ENCODE peak calls at places on chromosome 17, in six cellular contexts. One of them, this sample, is unnamed. For H3K9me3, the result is how much of the 10 kb centered on the place peaks cover.

GRCh38 chr17:82884341-82884871 is 44.6 kb upstream of the ZNF750 start:
- DNase-seq in H9: no peak
- DNase-seq in fibroblast of lung: no peak
- DNase-seq in neural progenitor cell: no peak
- DNase-seq in CD8-positive, alpha-beta T cell: no peak
- DNase-seq in pancreas: no peak
- DNase-seq in this sample: no peak

GRCh38 chr17:80101946-80102706 is 745 bp downstream of the GAA start:
- DNase-seq in H9: no peak
- DNase-seq in fibroblast of lung: peak
- DNase-seq in neural progenitor cell: peak
- DNase-seq in CD8-positive, alpha-beta T cell: no peak
- DNase-seq in pancreas: no peak
- DNase-seq in this sample: no peak

GRCh38 chr17:17024778-17025300 is 17.4 kb upstream of the MPRIP start:
- DNase-seq in H9: no peak
- DNase-seq in fibroblast of lung: no peak
- DNase-seq in neural progenitor cell: no peak
- DNase-seq in CD8-positive, alpha-beta T cell: no peak
- DNase-seq in pancreas: no peak
- DNase-seq in this sample: no peak

GRCh38 chr17:30720013-30720471 is 104.5 kb downstream of the CRLF3 start:
- DNase-seq in H9: peak
- DNase-seq in fibroblast of lung: no peak
- DNase-seq in neural progenitor cell: no peak
- DNase-seq in CD8-positive, alpha-beta T cell: no peak
- DNase-seq in pancreas: peak
- DNase-seq in this sample: peak

GRCh38 chr17:66747561-66748275 is 87.2 kb upstream of the CACNG5 start:
- DNase-seq in H9: no peak
- DNase-seq in fibroblast of lung: peak
- DNase-seq in neural progenitor cell: no peak
- DNase-seq in CD8-positive, alpha-beta T cell: no peak
- DNase-seq in pancreas: no peak
- DNase-seq in this sample: no peak

GRCh38 chr17:66426397-66427033 is 124.1 kb downstream of the PRKCA start:
- DNase-seq in H9: peak
- DNase-seq in fibroblast of lung: peak
- DNase-seq in neural progenitor cell: no peak
- DNase-seq in CD8-positive, alpha-beta T cell: peak
- DNase-seq in pancreas: no peak
- DNase-seq in this sample: no peak

GRCh38 chr17:4230142-4230541 is 33.6 kb downstream of the ANKFY1 start:
- DNase-seq in H9: no peak
- DNase-seq in fibroblast of lung: peak
- DNase-seq in neural progenitor cell: no peak
- DNase-seq in CD8-positive, alpha-beta T cell: no peak
- DNase-seq in pancreas: peak
- DNase-seq in this sample: no peak

GRCh38 chr17:48048321-48049140 is at the start of gene NFE2L1:
- DNase-seq in H9: peak
- DNase-seq in fibroblast of lung: peak
- DNase-seq in neural progenitor cell: no peak
- DNase-seq in CD8-positive, alpha-beta T cell: no peak
- DNase-seq in pancreas: peak
- DNase-seq in this sample: peak

GRCh38 chr17:28357061-28357900 is at the start of gene POLDIP2:
- DNase-seq in H9: peak
- DNase-seq in fibroblast of lung: peak
- DNase-seq in neural progenitor cell: peak
- DNase-seq in CD8-positive, alpha-beta T cell: peak
- DNase-seq in pancreas: peak
- DNase-seq in this sample: peak

GRCh38 chr17:39051001-39051605 is 83.9 kb upstream of the FBXO47 start:
- DNase-seq in H9: peak
- DNase-seq in fibroblast of lung: no peak
- DNase-seq in neural progenitor cell: no peak
- DNase-seq in CD8-positive, alpha-beta T cell: no peak
- DNase-seq in pancreas: no peak
- DNase-seq in this sample: no peak

GRCh38 chr17:10059684-10060211 is 138.7 kb downstream of the GAS7 start:
- DNase-seq in H9: no peak
- DNase-seq in fibroblast of lung: peak
- DNase-seq in neural progenitor cell: no peak
- DNase-seq in CD8-positive, alpha-beta T cell: no peak
- DNase-seq in pancreas: no peak
- DNase-seq in this sample: no peak

GRCh38 chr17:48543854-48544355 is 1.0 kb downstream of the HOXB2 start:
- DNase-seq in H9: no peak
- DNase-seq in fibroblast of lung: no peak
- DNase-seq in neural progenitor cell: no peak
- DNase-seq in CD8-positive, alpha-beta T cell: no peak
- DNase-seq in pancreas: no peak
- DNase-seq in this sample: no peak

GRCh38 chr17:8166731-8167130 is 4.0 kb upstream of the VAMP2 start:
- DNase-seq in H9: no peak
- DNase-seq in fibroblast of lung: no peak
- DNase-seq in neural progenitor cell: no peak
- DNase-seq in CD8-positive, alpha-beta T cell: no peak
- DNase-seq in pancreas: no peak
- DNase-seq in this sample: no peak

GRCh38 chr17:8162997-8163977 is 539 bp upstream of the VAMP2 start:
- DNase-seq in H9: peak
- DNase-seq in fibroblast of lung: no peak
- DNase-seq in neural progenitor cell: peak
- DNase-seq in CD8-positive, alpha-beta T cell: no peak
- DNase-seq in pancreas: peak
- DNase-seq in this sample: peak

GRCh38 chr17:8162232-8162996 is at the start of gene VAMP2:
- DNase-seq in H9: peak
- DNase-seq in fibroblast of lung: peak
- DNase-seq in neural progenitor cell: peak
- DNase-seq in CD8-positive, alpha-beta T cell: peak
- DNase-seq in pancreas: peak
- DNase-seq in this sample: peak

GRCh38 chr17:8163978-8164814 is 1.4 kb upstream of the VAMP2 start:
- DNase-seq in H9: peak
- DNase-seq in fibroblast of lung: peak
- DNase-seq in neural progenitor cell: no peak
- DNase-seq in CD8-positive, alpha-beta T cell: peak
- DNase-seq in pancreas: peak
- DNase-seq in this sample: peak

GRCh38 chr17:8164815-8165131 is 2.0 kb upstream of the VAMP2 start:
- DNase-seq in H9: no peak
- DNase-seq in fibroblast of lung: no peak
- DNase-seq in neural progenitor cell: no peak
- DNase-seq in CD8-positive, alpha-beta T cell: no peak
- DNase-seq in pancreas: no peak
- DNase-seq in this sample: no peak
- TF ChIP-seq CTCF in H9: no peak
- TF ChIP-seq CTCF in fibroblast of lung: no peak
- TF ChIP-seq CTCF in neural progenitor cell: no peak
- TF ChIP-seq CTCF in CD8-positive, alpha-beta T cell: no peak
- TF ChIP-seq CTCF in pancreas: no peak
- TF ChIP-seq CTCF in this sample: no peak

GRCh38 chr17:67992541-67993152 is 3.6 kb downstream of the C17orf58 start:
- DNase-seq in H9: no peak
- DNase-seq in fibroblast of lung: no peak
- DNase-seq in neural progenitor cell: peak
- DNase-seq in CD8-positive, alpha-beta T cell: no peak
- DNase-seq in pancreas: peak
- DNase-seq in this sample: no peak

GRCh38 chr17:67993153-67993997 is 2.9 kb downstream of the C17orf58 start:
- DNase-seq in H9: peak
- DNase-seq in fibroblast of lung: peak
- DNase-seq in neural progenitor cell: peak
- DNase-seq in CD8-positive, alpha-beta T cell: peak
- DNase-seq in pancreas: peak
- DNase-seq in this sample: peak

GRCh38 chr17:67993998-67994361 is 2.3 kb downstream of the C17orf58 start:
- DNase-seq in H9: no peak
- DNase-seq in fibroblast of lung: peak
- DNase-seq in neural progenitor cell: no peak
- DNase-seq in CD8-positive, alpha-beta T cell: no peak
- DNase-seq in pancreas: no peak
- DNase-seq in this sample: no peak

GRCh38 chr17:67995568-67996191 is 589 bp downstream of the C17orf58 start:
- DNase-seq in H9: peak
- DNase-seq in fibroblast of lung: peak
- DNase-seq in neural progenitor cell: peak
- DNase-seq in CD8-positive, alpha-beta T cell: no peak
- DNase-seq in pancreas: peak
- DNase-seq in this sample: peak

GRCh38 chr17:67994827-67995567 is 1.3 kb downstream of the C17orf58 start:
- DNase-seq in H9: peak
- DNase-seq in fibroblast of lung: peak
- DNase-seq in neural progenitor cell: no peak
- DNase-seq in CD8-positive, alpha-beta T cell: no peak
- DNase-seq in pancreas: peak
- DNase-seq in this sample: no peak
- H3K27ac ChIP-seq in H9: no peak
- H3K27ac ChIP-seq in fibroblast of lung: peak
- H3K27ac ChIP-seq in neural progenitor cell: no peak
- H3K27ac ChIP-seq in CD8-positive, alpha-beta T cell: no peak
- H3K27ac ChIP-seq in pancreas: peak
- H3K27ac ChIP-seq in this sample: peak

DNA sequence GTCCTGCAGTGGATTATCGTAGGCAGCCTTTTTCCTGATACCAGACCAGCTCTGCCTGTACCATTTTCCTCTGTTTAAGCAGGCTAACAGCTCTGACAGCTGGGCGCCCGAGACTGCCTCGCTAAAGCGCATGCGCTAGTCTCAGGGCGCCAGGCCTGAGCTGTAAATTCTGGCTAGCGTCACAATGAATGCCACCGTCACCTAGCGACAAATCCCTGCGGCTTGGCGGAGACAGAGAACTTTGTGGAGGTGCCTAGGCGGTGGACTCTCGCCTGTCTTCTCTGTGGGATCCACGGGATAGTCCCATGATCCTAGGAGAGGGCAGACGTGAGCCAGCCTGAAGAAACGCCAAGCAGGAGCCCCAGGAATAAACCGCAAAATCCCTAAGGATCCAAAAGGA is 573.9 kb downstream of the KCNJ18 start:
- DNase-seq in H9: no peak
- DNase-seq in fibroblast of lung: no peak
- DNase-seq in neural progenitor cell: no peak
- DNase-seq in CD8-positive, alpha-beta T cell: no peak
- DNase-seq in pancreas: no peak
- DNase-seq in this sample: no peak
- H3K9me3 ChIP-seq in H9: half or more
- H3K9me3 ChIP-seq in fibroblast of lung: under half
- H3K9me3 ChIP-seq in neural progenitor cell: under half
- H3K9me3 ChIP-seq in CD8-positive, alpha-beta T cell: under half
- H3K9me3 ChIP-seq in pancreas: under half
- H3K9me3 ChIP-seq in this sample: under half

DNA sequence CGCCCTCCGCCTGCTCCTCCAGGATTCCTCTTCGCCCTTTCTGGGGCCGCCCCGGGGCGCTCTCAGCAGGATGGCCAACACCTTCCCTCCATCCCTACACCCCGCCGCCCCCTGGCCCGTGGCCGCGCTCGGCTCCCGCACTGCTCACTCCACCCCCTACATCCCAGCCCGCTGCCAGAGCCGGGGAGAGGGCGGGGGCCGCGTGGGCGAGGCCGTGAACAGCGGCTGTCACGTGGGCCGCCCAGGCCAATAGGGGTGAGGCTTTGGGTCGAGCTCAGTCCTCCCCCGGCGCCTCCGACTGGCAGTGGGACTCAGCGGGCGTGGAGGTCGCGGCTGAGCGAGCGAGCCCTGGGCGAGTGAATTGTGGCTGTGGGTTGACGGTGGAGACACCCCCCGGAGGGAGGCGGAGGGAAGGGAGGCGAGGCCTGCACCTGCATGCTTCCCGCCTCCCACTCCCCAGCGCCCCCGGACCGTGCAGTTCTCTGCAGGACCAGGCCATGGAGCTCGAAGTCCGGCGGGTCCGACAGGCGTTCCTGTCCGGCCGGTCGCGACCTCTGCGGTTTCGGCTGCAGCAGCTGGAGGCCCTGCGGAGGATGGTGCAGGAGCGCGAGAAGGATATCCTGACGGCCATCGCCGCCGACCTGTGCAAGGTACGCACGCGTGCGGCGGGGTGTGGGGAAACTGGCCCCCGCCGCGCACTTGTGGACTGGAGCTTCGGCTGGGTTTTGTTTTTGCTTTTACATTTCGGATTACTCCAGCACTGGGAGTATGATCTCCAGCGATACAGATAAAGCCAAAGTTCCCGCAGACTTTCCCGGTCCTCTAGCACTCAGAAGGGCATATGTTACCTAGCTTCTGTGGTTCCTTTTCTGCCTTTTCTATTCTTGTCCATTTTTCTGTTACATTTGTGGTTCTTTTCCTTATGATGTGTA is at the start of gene ALDH3A2:
- DNase-seq in H9: peak
- DNase-seq in fibroblast of lung: peak
- DNase-seq in neural progenitor cell: peak
- DNase-seq in CD8-positive, alpha-beta T cell: peak
- DNase-seq in pancreas: peak
- DNase-seq in this sample: peak
- TF ChIP-seq CTCF in H9: peak
- TF ChIP-seq CTCF in fibroblast of lung: peak
- TF ChIP-seq CTCF in neural progenitor cell: peak
- TF ChIP-seq CTCF in CD8-positive, alpha-beta T cell: no peak
- TF ChIP-seq CTCF in pancreas: no peak
- TF ChIP-seq CTCF in this sample: peak

DNA sequence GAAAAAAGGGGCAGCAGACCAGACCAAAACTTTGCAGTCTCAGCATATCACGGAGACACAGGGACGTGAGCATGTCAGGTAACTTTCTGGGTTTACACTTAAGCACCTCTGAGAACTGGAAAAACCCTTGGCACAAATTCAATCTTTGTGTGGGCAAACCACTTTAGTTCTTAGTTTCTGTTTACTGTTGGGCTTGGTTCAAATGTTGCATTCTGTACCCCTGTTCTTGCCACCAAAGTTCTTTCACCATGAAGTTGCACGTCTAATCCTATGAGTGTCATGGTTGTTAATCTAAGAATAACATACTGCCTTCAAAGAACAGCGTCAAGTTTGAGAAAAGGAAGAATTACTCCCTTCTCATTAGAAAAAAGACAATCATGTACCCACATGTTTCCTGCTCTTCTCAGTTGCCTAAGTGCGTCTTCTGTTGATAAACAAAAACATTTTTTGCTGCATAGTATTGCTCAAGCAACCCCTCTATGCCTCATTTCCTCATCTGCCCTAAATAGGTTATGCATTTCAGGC is 11.6 kb downstream of the KRT33A start:
- DNase-seq in H9: no peak
- DNase-seq in fibroblast of lung: peak
- DNase-seq in neural progenitor cell: no peak
- DNase-seq in CD8-positive, alpha-beta T cell: no peak
- DNase-seq in pancreas: no peak
- DNase-seq in this sample: no peak
- H3K27ac ChIP-seq in H9: no peak
- H3K27ac ChIP-seq in fibroblast of lung: no peak
- H3K27ac ChIP-seq in neural progenitor cell: no peak
- H3K27ac ChIP-seq in CD8-positive, alpha-beta T cell: peak
- H3K27ac ChIP-seq in pancreas: no peak
- H3K27ac ChIP-seq in this sample: no peak

DNA sequence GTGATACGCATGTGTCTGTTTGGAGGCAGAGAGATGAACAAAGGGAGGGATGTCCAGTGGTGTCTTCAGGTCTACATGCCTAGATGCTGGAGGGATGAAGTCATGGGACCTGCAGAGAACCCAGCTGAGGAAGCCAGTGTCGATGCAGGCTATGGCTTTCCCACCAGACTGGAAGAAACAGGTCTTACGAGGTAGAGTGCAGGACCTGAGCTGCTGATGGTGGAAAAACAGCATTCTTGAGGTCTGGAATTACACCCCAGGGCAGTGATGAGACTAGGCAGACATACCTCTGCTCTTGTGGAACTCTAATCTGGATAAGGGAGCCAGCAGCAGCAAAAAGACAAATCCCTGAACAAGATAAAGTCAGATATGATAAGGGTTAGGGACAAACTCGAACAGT is 37.4 kb downstream of the ARSG start:
- DNase-seq in H9: no peak
- DNase-seq in fibroblast of lung: no peak
- DNase-seq in neural progenitor cell: no peak
- DNase-seq in CD8-positive, alpha-beta T cell: no peak
- DNase-seq in pancreas: no peak
- DNase-seq in this sample: no peak
- H3K9me3 ChIP-seq in H9: under half
- H3K9me3 ChIP-seq in fibroblast of lung: under half
- H3K9me3 ChIP-seq in neural progenitor cell: under half
- H3K9me3 ChIP-seq in CD8-positive, alpha-beta T cell: under half
- H3K9me3 ChIP-seq in pancreas: under half
- H3K9me3 ChIP-seq in this sample: under half

This sample was measured in right lobe of liver.